ENCODE peak calls at places on chromosomes 5 and 9, in four cellular contexts. F, L, T and S are unnamed samples.

GRCh38 chr9:132439153-132439552 is 29.1 kb downstream of the CFAP77 start:
- DNase-seq in L (no peak), T (no peak), F (no peak), S (peak; percentile 41)

GRCh38 chr5:15833365-15833764 is 333.4 kb downstream of the FBXL7 start:
- DNase-seq in L (no peak), F (no peak), T (no peak), S (no peak)

GRCh38 chr9:127837346-127837745 is 17.1 kb downstream of the ENG start:
- DNase-seq in F (no peak), T (no peak), L (no peak), S (no peak)

GRCh38 chr5:115831163-115831768 is 10.1 kb downstream of the ATG12 start:
- DNase-seq in T (no peak), F (peak; percentile 70), L (peak; percentile 49), S (peak; percentile 12)

GRCh38 chr9:75185585-75186170 is 97.4 kb downstream of the OSTF1 start:
- DNase-seq in T (peak; percentile 38), F (peak; percentile 52), L (no peak), S (no peak)

GRCh38 chr9:78015242-78015641 is 16.4 kb downstream of the GNAQ start:
- DNase-seq in F (no peak), L (no peak), T (no peak), S (no peak)

GRCh38 chr5:178213003-178213449 is 8.7 kb downstream of the HNRNPAB start:
- DNase-seq in L (no peak), T (no peak), F (no peak), S (peak; percentile 32)

GRCh38 chr5:180085837-180086236 is 14.3 kb upstream of the RNF130 start:
- DNase-seq in L (no peak), T (no peak), F (no peak), S (no peak)

GRCh38 chr9:91179237-91180138 is 182.2 kb downstream of the AUH start:
- DNase-seq in L (peak; percentile 96), T (no peak), F (peak; percentile 76), S (no peak)

GRCh38 chr5:144436007-144436406 is 265.3 kb downstream of the KCTD16 start:
- DNase-seq in T (no peak), L (no peak), F (no peak), S (no peak)

GRCh38 chr5:103218164-103218563 is 40.4 kb upstream of the MACIR start:
- DNase-seq in F (peak; percentile 28), L (peak; percentile 87), T (no peak), S (no peak)

GRCh38 chr5:5270958-5271605 is 131.0 kb downstream of the ADAMTS16 start:
- DNase-seq in T (peak; percentile 57), F (peak; percentile 84), L (peak; percentile 40), S (peak; percentile 100)

GRCh38 chr9:129319076-129319937 is 141.2 kb upstream of the IER5L start:
- DNase-seq in L (no peak), T (no peak), F (no peak), S (no peak)

GRCh38 chr9:116565986-116566385 is 121.1 kb upstream of the TRIM32 start:
- DNase-seq in F (peak; percentile 31), T (no peak), L (no peak), S (no peak)

GRCh38 chr5:115304496-115304895 is 8.0 kb upstream of the CCDC112 start:
- DNase-seq in L (no peak), T (no peak), F (no peak), S (no peak)

GRCh38 chr5:78824826-78825225 is 160.3 kb downstream of the ARSB start:
- DNase-seq in L (peak; percentile 38), F (no peak), T (no peak), S (no peak)

GRCh38 chr9:6415266-6415665 is 2.3 kb downstream of the UHRF2 start:
- DNase-seq in T (no peak), F (peak; percentile 15), L (no peak), S (no peak)

GRCh38 chr9:113589890-113590289 is 126.4 kb downstream of the RGS3 start:
- DNase-seq in L (peak; percentile 66), T (no peak), F (peak; percentile 67), S (no peak)

GRCh38 chr9:79551586-79551985 is 20.2 kb upstream of the TLE4 start:
- DNase-seq in F (no peak), T (no peak), L (no peak), S (no peak)

GRCh38 chr5:173971681-173972080 is 17.3 kb upstream of the C5orf47 start:
- DNase-seq in T (no peak), L (no peak), F (no peak), S (no peak)

GRCh38 chr5:173964491-173964890 is 24.5 kb upstream of the C5orf47 start:
- DNase-seq in F (no peak), T (no peak), L (no peak), S (no peak)

GRCh38 chr5:173970878-173971650 is 17.9 kb upstream of the C5orf47 start:
- DNase-seq in L (no peak), T (no peak), F (peak; percentile 56), S (no peak)

GRCh38 chr5:173969167-173970049 is 19.6 kb upstream of the C5orf47 start:
- DNase-seq in T (no peak), L (peak; percentile 88), F (peak; percentile 72), S (peak; percentile 97)

GRCh38 chr5:173968154-173968553 is 20.8 kb upstream of the C5orf47 start:
- DNase-seq in L (no peak), F (no peak), T (no peak), S (no peak)
- H2AFZ ChIP-seq in L (no peak overlapping the region), F (no peak overlapping the region), T (no peak overlapping the region), S (no peak overlapping the region)

GRCh38 chr5:125558466-125558865 is 812.0 kb upstream of the ZNF608 start:
- DNase-seq in T (no peak), L (peak; percentile 33), F (no peak), S (no peak)

GRCh38 chr5:125554355-125554754 is 807.9 kb upstream of the ZNF608 start:
- DNase-seq in L (no peak), T (no peak), F (no peak), S (no peak)

GRCh38 chr5:125555591-125555990 is 809.2 kb upstream of the ZNF608 start:
- DNase-seq in T (no peak), F (no peak), L (no peak), S (no peak)

GRCh38 chr5:125560476-125561225 is 814.2 kb upstream of the ZNF608 start:
- DNase-seq in L (peak; percentile 27), F (peak; percentile 51), T (no peak), S (no peak)

DNA sequence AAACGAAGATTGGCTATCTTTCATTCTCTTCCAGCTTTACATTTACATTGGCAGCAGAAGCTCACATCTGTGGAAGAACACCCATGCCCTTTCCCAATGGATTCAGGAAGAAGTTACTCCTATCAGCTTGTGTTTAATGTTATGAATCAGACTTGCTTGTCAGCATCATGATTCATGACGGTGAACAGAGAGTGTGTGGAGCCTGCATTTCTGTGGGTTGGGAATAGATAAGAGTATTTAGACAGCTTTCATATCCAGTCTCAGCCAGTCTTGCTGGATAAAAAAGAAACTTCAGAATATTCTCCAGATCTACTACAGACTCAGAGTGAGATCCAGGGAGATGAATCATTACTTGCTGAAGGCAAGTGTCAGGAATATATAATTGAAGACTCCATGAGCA is 812.9 kb upstream of the ZNF608 start:
- DNase-seq in F (peak; percentile 73), T (peak; percentile 2), L (peak; percentile 99), S (no peak)
- H3K4me1 ChIP-seq in F (peaks cover 18% of the 10 kb centered on the region), T (no peaks in the 10 kb centered on the region), L (peaks cover 4% of the 10 kb centered on the region), S (peaks cover 17% of the 10 kb centered on the region)

GRCh38 chr9:126397056-126397455 is 70.4 kb downstream of the MVB12B start:
- DNase-seq in L (no peak), T (no peak), F (no peak), S (no peak)
- H3K4me2 ChIP-seq in L (no peak overlapping the region), T (no peak overlapping the region), F (no peak overlapping the region), S (no peak overlapping the region)

DNA sequence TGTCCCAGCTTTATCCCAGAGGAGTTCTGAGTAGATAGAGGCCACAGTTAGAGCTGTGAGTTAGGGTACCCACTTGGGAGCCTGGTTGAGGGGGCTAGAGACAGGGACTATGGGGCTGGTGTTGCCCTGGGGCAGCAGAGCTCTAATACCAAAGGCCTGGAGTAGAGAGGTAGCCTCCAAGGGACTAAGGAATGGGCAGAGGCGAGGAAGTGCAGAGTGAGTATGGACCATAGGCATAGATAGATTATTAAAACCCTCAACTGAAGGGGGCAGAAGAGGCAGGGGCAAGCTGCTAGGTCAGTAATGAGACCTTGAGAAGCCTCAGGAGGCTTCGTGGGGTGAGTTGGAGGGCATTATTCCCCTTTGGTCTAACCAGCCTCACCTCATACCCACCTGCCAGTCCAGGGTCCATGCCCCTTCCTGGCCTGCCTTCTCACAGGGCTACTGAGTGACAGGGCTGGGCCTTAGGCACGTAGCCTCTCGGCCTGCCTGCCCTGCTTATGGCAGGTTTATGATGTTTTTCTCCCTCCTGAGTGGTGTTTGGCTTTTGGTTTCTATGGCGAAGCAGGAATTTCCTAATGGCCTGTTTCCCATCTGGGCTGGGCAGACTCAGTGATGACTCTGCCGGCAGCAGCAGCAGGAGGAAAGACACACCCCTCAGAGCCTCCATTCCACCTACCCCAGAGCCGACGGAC is 8.0 kb downstream of the PDLIM4 start:
- DNase-seq in F (peak; percentile 97), L (peak; percentile 96), T (no peak), S (peak; percentile 91)
- H2AFZ ChIP-seq in F (no peak overlapping the region), L (peak overlapping the region; percentile 64), T (no peak overlapping the region), S (peak overlapping the region; percentile 19)

GRCh38 chr9:38060688-38061087 is 8.3 kb downstream of the SHB start:
- DNase-seq in T (no peak), L (no peak), F (no peak), S (no peak)
- H3K4me1 ChIP-seq in T (peaks cover 31% of the 10 kb centered on the region), L (peaks cover 49% of the 10 kb centered on the region), F (peaks cover 13% of the 10 kb centered on the region), S (peaks cover 45% of the 10 kb centered on the region)

DNA sequence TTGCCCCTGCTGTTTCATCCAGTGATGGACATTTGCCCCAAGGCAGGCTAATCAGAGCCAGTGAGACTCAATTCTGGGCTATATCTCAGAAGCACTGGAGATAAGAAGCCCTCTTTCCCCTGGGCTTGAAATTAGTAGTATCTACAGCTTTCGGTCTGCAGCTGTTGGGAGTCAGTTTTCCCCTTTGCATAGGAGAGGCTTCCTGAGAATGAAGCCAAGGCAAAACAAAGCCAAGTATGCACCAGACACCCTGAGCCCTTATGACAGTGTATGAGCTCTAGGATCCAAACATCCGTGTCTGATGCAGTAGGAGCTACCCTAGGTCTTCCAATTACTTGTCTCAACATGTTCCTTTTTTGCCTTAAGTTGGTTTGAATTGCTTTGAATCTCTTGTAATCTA is 79.2 kb upstream of the PANK3 start:
- DNase-seq in L (no peak), F (no peak), T (no peak), S (no peak)
- H3K4me2 ChIP-seq in L (no peak overlapping the region), F (no peak overlapping the region), T (no peak overlapping the region), S (no peak overlapping the region)